ENCODE peak calls at places on chromosomes 4 and X, in five cellular contexts. One of them, this sample, is unnamed.

GRCh38 chr4:20480161-20480947 is 219.9 kb upstream of the PACRGL start:
- DNase-seq in AG20443: no peak
- DNase-seq in WTC11: no peak
- DNase-seq in globus pallidus: no peak
- DNase-seq in cardiac fibroblast: no peak
- DNase-seq in this sample: no peak

GRCh38 chrX:45322820-45323219 is 122.1 kb upstream of the DIPK2B start:
- DNase-seq in AG20443: no peak
- DNase-seq in WTC11: no peak
- DNase-seq in globus pallidus: no peak
- DNase-seq in cardiac fibroblast: peak; percentile 17
- DNase-seq in this sample: no peak

GRCh38 chrX:15930585-15930984 is 76.0 kb upstream of the AP1S2 start:
- DNase-seq in AG20443: peak; percentile 23
- DNase-seq in WTC11: no peak
- DNase-seq in globus pallidus: no peak
- DNase-seq in cardiac fibroblast: peak; percentile 46
- DNase-seq in this sample: no peak

GRCh38 chrX:8823698-8824097 is 22.5 kb upstream of the FAM9A start:
- DNase-seq in AG20443: no peak
- DNase-seq in WTC11: no peak
- DNase-seq in globus pallidus: no peak
- DNase-seq in cardiac fibroblast: no peak
- DNase-seq in this sample: no peak

GRCh38 chrX:1582686-1583437 is 8.5 kb upstream of the AKAP17A start:
- DNase-seq in AG20443: no peak
- DNase-seq in WTC11: no peak
- DNase-seq in globus pallidus: no peak
- DNase-seq in cardiac fibroblast: no peak
- DNase-seq in this sample: no peak

GRCh38 chr4:23680616-23681518 is 209.0 kb downstream of the PPARGC1A start:
- DNase-seq in AG20443: peak; percentile 30
- DNase-seq in WTC11: no peak
- DNase-seq in globus pallidus: no peak
- DNase-seq in cardiac fibroblast: peak; percentile 30
- DNase-seq in this sample: no peak

GRCh38 chr4:69689530-69690111 is 36.6 kb upstream of the UGT2A1 start:
- DNase-seq in AG20443: peak; percentile 14
- DNase-seq in WTC11: no peak
- DNase-seq in globus pallidus: peak; percentile 19
- DNase-seq in cardiac fibroblast: peak; percentile 68
- DNase-seq in this sample: no peak

GRCh38 chr4:186885289-186885688 is 161.6 kb upstream of the FAT1 start:
- DNase-seq in AG20443: no peak
- DNase-seq in WTC11: no peak
- DNase-seq in globus pallidus: no peak
- DNase-seq in cardiac fibroblast: no peak
- DNase-seq in this sample: no peak

GRCh38 chr4:30839583-30840520 is 119.7 kb downstream of the PCDH7 start:
- DNase-seq in AG20443: no peak
- DNase-seq in WTC11: no peak
- DNase-seq in globus pallidus: peak; percentile 21
- DNase-seq in cardiac fibroblast: peak; percentile 53
- DNase-seq in this sample: no peak

GRCh38 chr4:76781698-76782595 is 116.0 kb downstream of the SOWAHB start:
- DNase-seq in AG20443: peak; percentile 85
- DNase-seq in WTC11: no peak
- DNase-seq in globus pallidus: no peak
- DNase-seq in cardiac fibroblast: peak; percentile 76
- DNase-seq in this sample: no peak

GRCh38 chr4:10160280-10160856 is 43.8 kb upstream of the WDR1 start:
- DNase-seq in AG20443: peak; percentile 33
- DNase-seq in WTC11: no peak
- DNase-seq in globus pallidus: peak; percentile 20
- DNase-seq in cardiac fibroblast: peak; percentile 69
- DNase-seq in this sample: no peak

GRCh38 chr4:26762650-26763049 is 98.0 kb upstream of the STIM2 start:
- DNase-seq in AG20443: no peak
- DNase-seq in WTC11: no peak
- DNase-seq in globus pallidus: no peak
- DNase-seq in cardiac fibroblast: peak; percentile 27
- DNase-seq in this sample: no peak

GRCh38 chr4:11632015-11632414 is 203.3 kb upstream of the HS3ST1 start:
- DNase-seq in AG20443: no peak
- DNase-seq in WTC11: no peak
- DNase-seq in globus pallidus: no peak
- DNase-seq in cardiac fibroblast: no peak
- DNase-seq in this sample: no peak

GRCh38 chrX:53086464-53086863 is 4.3 kb downstream of the TSPYL2 start:
- DNase-seq in AG20443: no peak
- DNase-seq in WTC11: no peak
- DNase-seq in globus pallidus: no peak
- DNase-seq in cardiac fibroblast: peak; percentile 47
- DNase-seq in this sample: no peak

GRCh38 chr4:188178276-188178675 is 39.0 kb downstream of the TRIML1 start:
- DNase-seq in AG20443: no peak
- DNase-seq in WTC11: no peak
- DNase-seq in globus pallidus: no peak
- DNase-seq in cardiac fibroblast: no peak
- DNase-seq in this sample: no peak

GRCh38 chr4:59689149-59689548 is 1511.0 kb upstream of the ADGRL3 start:
- DNase-seq in AG20443: no peak
- DNase-seq in WTC11: no peak
- DNase-seq in globus pallidus: no peak
- DNase-seq in cardiac fibroblast: no peak
- DNase-seq in this sample: no peak

This sample was measured in cardiac septum.